ENCODE peak calls at places on chromosomes 13 and 19, in eight cellular contexts. One of them, this sample, is unnamed.
A peak's percentile ranks its signal among the peaks of the same experiment; 100 is the strongest.

GRCh38 chr19:43777163-43777700 is 3.5 kb downstream of the KCNN4 start:
- DNase-seq in cardiac fibroblast: peak; percentile 35
- DNase-seq in K562: peak; percentile 39
- DNase-seq in heart left ventricle: no peak
- DNase-seq in WERI-Rb-1: no peak
- DNase-seq in mucosa of descending colon: no peak
- DNase-seq in cardiac muscle cell: no peak
- DNase-seq in GM12865: peak; percentile 74
- DNase-seq in this sample: no peak

GRCh38 chr13:44523176-44524017 is 52.7 kb downstream of the TSC22D1 start:
- DNase-seq in K562: no peak
- DNase-seq in mucosa of descending colon: no peak
- DNase-seq in cardiac muscle cell: peak; percentile 13
- DNase-seq in cardiac fibroblast: peak; percentile 84
- DNase-seq in heart left ventricle: no peak
- DNase-seq in GM12865: peak; percentile 16
- DNase-seq in WERI-Rb-1: no peak
- DNase-seq in this sample: peak; percentile 71

GRCh38 chr19:50046649-50047503 is 21.1 kb downstream of the ZNF473 start:
- DNase-seq in WERI-Rb-1: peak; percentile 49
- DNase-seq in cardiac muscle cell: peak; percentile 2
- DNase-seq in cardiac fibroblast: peak; percentile 28
- DNase-seq in GM12865: no peak
- DNase-seq in heart left ventricle: no peak
- DNase-seq in mucosa of descending colon: peak; percentile 48
- DNase-seq in K562: peak; percentile 50
- DNase-seq in this sample: peak; percentile 21

GRCh38 chr13:36344886-36345437 is 1.2 kb downstream of the SPART start:
- DNase-seq in WERI-Rb-1: no peak
- DNase-seq in mucosa of descending colon: no peak
- DNase-seq in cardiac fibroblast: peak; percentile 35
- DNase-seq in heart left ventricle: no peak
- DNase-seq in cardiac muscle cell: peak; percentile 3
- DNase-seq in K562: no peak
- DNase-seq in GM12865: peak; percentile 62
- DNase-seq in this sample: no peak

GRCh38 chr19:49109569-49110233 is 4.5 kb upstream of the LIN7B start:
- DNase-seq in cardiac fibroblast: no peak
- DNase-seq in cardiac muscle cell: no peak
- DNase-seq in heart left ventricle: no peak
- DNase-seq in mucosa of descending colon: no peak
- DNase-seq in GM12865: no peak
- DNase-seq in WERI-Rb-1: no peak
- DNase-seq in K562: no peak
- DNase-seq in this sample: no peak

GRCh38 chr19:53892981-53893325 is 11.0 kb downstream of the PRKCG start:
- DNase-seq in GM12865: no peak
- DNase-seq in K562: peak; percentile 49
- DNase-seq in mucosa of descending colon: no peak
- DNase-seq in WERI-Rb-1: peak; percentile 39
- DNase-seq in cardiac fibroblast: no peak
- DNase-seq in heart left ventricle: no peak
- DNase-seq in cardiac muscle cell: no peak
- DNase-seq in this sample: no peak

GRCh38 chr19:55132453-55133129 is 15.2 kb upstream of the PPP1R12C start:
- DNase-seq in WERI-Rb-1: no peak
- DNase-seq in heart left ventricle: no peak
- DNase-seq in K562: no peak
- DNase-seq in GM12865: no peak
- DNase-seq in mucosa of descending colon: peak; percentile 33
- DNase-seq in cardiac fibroblast: no peak
- DNase-seq in cardiac muscle cell: no peak
- DNase-seq in this sample: no peak

GRCh38 chr19:33226550-33227241 is 1.0 kb upstream of the SLC7A10 start:
- DNase-seq in cardiac muscle cell: no peak
- DNase-seq in GM12865: no peak
- DNase-seq in heart left ventricle: no peak
- DNase-seq in K562: no peak
- DNase-seq in WERI-Rb-1: peak; percentile 79
- DNase-seq in cardiac fibroblast: no peak
- DNase-seq in mucosa of descending colon: peak; percentile 60
- DNase-seq in this sample: peak; percentile 44

GRCh38 chr19:7602240-7602934 is 6.7 kb downstream of the CAMSAP3 start:
- DNase-seq in K562: peak; percentile 6
- DNase-seq in GM12865: no peak
- DNase-seq in WERI-Rb-1: no peak
- DNase-seq in cardiac fibroblast: no peak
- DNase-seq in cardiac muscle cell: no peak
- DNase-seq in mucosa of descending colon: no peak
- DNase-seq in heart left ventricle: no peak
- DNase-seq in this sample: peak; percentile 8

GRCh38 chr13:32903720-32904119 is 112.5 kb upstream of the KL start:
- DNase-seq in K562: no peak
- DNase-seq in GM12865: no peak
- DNase-seq in cardiac fibroblast: no peak
- DNase-seq in mucosa of descending colon: no peak
- DNase-seq in WERI-Rb-1: no peak
- DNase-seq in cardiac muscle cell: no peak
- DNase-seq in heart left ventricle: peak; percentile 30
- DNase-seq in this sample: no peak

GRCh38 chr19:35299523-35300339 is 7.8 kb downstream of the MAG start:
- DNase-seq in cardiac muscle cell: peak; percentile 37
- DNase-seq in mucosa of descending colon: no peak
- DNase-seq in K562: peak; percentile 99
- DNase-seq in heart left ventricle: no peak
- DNase-seq in WERI-Rb-1: no peak
- DNase-seq in cardiac fibroblast: no peak
- DNase-seq in GM12865: no peak
- DNase-seq in this sample: no peak

GRCh38 chr13:32811297-32811800 is 204.9 kb upstream of the KL start:
- DNase-seq in GM12865: peak; percentile 69
- DNase-seq in WERI-Rb-1: no peak
- DNase-seq in cardiac muscle cell: no peak
- DNase-seq in heart left ventricle: no peak
- DNase-seq in K562: no peak
- DNase-seq in cardiac fibroblast: no peak
- DNase-seq in mucosa of descending colon: peak; percentile 46
- DNase-seq in this sample: peak; percentile 68

GRCh38 chr19:44552324-44552723 is 22.8 kb upstream of the CEACAM20 start:
- DNase-seq in cardiac fibroblast: peak; percentile 53
- DNase-seq in cardiac muscle cell: peak; percentile 14
- DNase-seq in WERI-Rb-1: peak; percentile 60
- DNase-seq in K562: peak; percentile 71
- DNase-seq in heart left ventricle: no peak
- DNase-seq in GM12865: peak; percentile 21
- DNase-seq in mucosa of descending colon: peak; percentile 62
- DNase-seq in this sample: peak; percentile 18

GRCh38 chr13:81473366-81473899 is 1132.5 kb upstream of the SPRY2 start:
- DNase-seq in GM12865: no peak
- DNase-seq in cardiac muscle cell: no peak
- DNase-seq in cardiac fibroblast: no peak
- DNase-seq in heart left ventricle: no peak
- DNase-seq in K562: no peak
- DNase-seq in WERI-Rb-1: no peak
- DNase-seq in mucosa of descending colon: no peak
- DNase-seq in this sample: no peak

GRCh38 chr19:31340059-31341025 is 8.9 kb downstream of the TSHZ3 start:
- DNase-seq in cardiac muscle cell: no peak
- DNase-seq in GM12865: no peak
- DNase-seq in cardiac fibroblast: no peak
- DNase-seq in WERI-Rb-1: no peak
- DNase-seq in K562: no peak
- DNase-seq in mucosa of descending colon: no peak
- DNase-seq in heart left ventricle: no peak
- DNase-seq in this sample: peak; percentile 87

GRCh38 chr13:77810891-77811290 is 107.7 kb downstream of the EDNRB start:
- DNase-seq in WERI-Rb-1: no peak
- DNase-seq in cardiac muscle cell: no peak
- DNase-seq in cardiac fibroblast: no peak
- DNase-seq in mucosa of descending colon: no peak
- DNase-seq in GM12865: no peak
- DNase-seq in heart left ventricle: no peak
- DNase-seq in K562: no peak
- DNase-seq in this sample: no peak

GRCh38 chr13:39047560-39047959 is 9.3 kb downstream of the NHLRC3 start:
- DNase-seq in cardiac fibroblast: no peak
- DNase-seq in cardiac muscle cell: no peak
- DNase-seq in mucosa of descending colon: no peak
- DNase-seq in GM12865: no peak
- DNase-seq in heart left ventricle: no peak
- DNase-seq in WERI-Rb-1: peak; percentile 9
- DNase-seq in K562: peak; percentile 14
- DNase-seq in this sample: no peak
- TF ChIP-seq CTCF in cardiac fibroblast: no peak
- TF ChIP-seq CTCF in cardiac muscle cell: no peak
- TF ChIP-seq CTCF in mucosa of descending colon: no peak
- TF ChIP-seq CTCF in GM12865: no peak
- TF ChIP-seq CTCF in heart left ventricle: no peak
- TF ChIP-seq CTCF in WERI-Rb-1: no peak
- TF ChIP-seq CTCF in K562: no peak
- TF ChIP-seq CTCF in this sample: peak; percentile 10

DNA sequence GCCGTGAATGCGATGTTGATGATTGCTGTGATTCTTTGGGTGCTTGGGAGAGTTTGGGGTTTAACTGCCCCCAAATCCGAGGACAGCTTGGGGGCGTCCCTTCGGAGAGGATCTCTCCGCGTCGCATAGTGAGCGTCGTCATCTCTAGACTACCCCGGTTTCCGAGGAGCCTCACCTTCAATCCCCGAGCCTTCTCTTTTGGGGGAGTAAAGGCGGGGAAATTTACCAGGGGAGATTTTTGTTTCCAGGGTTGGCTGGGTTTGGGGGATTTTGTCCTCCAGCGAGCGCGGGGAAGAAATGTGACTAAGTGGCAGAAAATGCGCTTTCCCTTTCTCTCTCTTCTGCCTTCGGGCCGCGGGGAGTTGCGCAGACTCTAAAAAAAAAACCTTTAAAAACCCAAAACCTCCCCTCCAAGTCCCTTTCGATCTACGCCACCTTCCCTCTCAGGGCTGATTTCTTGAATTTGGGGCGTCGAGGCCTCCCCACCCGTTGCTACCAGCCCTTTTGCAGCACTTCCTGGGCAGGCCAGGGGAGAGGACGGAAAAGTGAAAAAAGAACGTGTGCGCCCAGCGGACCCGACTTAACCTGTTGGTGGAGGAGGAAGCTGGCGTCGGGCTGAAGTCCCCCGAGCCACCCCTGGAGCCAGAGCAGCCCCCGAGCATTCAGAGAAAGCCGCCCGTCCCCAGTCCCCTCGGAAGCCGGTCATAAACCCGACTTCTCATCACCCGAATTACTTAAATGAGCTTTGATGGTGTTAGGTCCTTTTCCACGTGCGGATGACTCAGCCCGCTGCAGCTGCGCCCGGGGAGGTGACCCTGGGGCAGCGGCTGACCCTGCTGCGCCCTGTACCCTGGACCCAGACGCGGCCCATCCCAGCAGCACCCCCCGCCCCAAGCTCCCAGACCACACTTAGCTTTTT is 17.7 kb downstream of the NFIX start:
- DNase-seq in GM12865: peak; percentile 35
- DNase-seq in mucosa of descending colon: peak; percentile 73
- DNase-seq in WERI-Rb-1: peak; percentile 50
- DNase-seq in cardiac fibroblast: peak; percentile 76
- DNase-seq in K562: peak; percentile 65
- DNase-seq in heart left ventricle: no peak
- DNase-seq in cardiac muscle cell: no peak
- DNase-seq in this sample: peak; percentile 92
- H3K4me3 ChIP-seq in GM12865: peak overlapping the region; percentile 35
- H3K4me3 ChIP-seq in mucosa of descending colon: no peak overlapping the region
- H3K4me3 ChIP-seq in WERI-Rb-1: peak overlapping the region; percentile 59
- H3K4me3 ChIP-seq in cardiac fibroblast: peak overlapping the region; percentile 22
- H3K4me3 ChIP-seq in K562: no peak overlapping the region
- H3K4me3 ChIP-seq in heart left ventricle: peak overlapping the region; percentile 35
- H3K4me3 ChIP-seq in cardiac muscle cell: no peak overlapping the region
- H3K4me3 ChIP-seq in this sample: peak overlapping the region; percentile 53

DNA sequence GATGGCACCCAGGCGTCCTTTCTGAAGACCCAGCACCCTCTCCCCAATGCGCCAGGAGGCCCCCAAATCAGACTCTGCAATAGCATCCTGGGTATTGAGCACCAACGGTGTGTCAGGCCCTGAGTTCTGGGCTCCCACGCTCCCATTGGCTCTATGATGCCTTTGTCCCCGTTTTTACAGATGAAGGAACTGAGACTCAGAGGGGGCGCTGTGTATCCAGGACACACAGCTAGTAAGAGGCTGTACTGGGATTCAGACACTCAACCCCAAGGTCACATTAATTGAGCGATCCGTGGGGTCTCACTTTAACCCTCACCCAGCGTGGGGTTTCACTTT is 42.5 kb downstream of the CYP4F22 start:
- DNase-seq in heart left ventricle: no peak
- DNase-seq in GM12865: no peak
- DNase-seq in cardiac fibroblast: no peak
- DNase-seq in cardiac muscle cell: no peak
- DNase-seq in mucosa of descending colon: no peak
- DNase-seq in K562: peak; percentile 22
- DNase-seq in WERI-Rb-1: no peak
- DNase-seq in this sample: no peak
- TF ChIP-seq CTCF in heart left ventricle: no peak
- TF ChIP-seq CTCF in GM12865: no peak
- TF ChIP-seq CTCF in cardiac fibroblast: no peak
- TF ChIP-seq CTCF in cardiac muscle cell: peak; percentile 23
- TF ChIP-seq CTCF in mucosa of descending colon: no peak
- TF ChIP-seq CTCF in K562: no peak
- TF ChIP-seq CTCF in WERI-Rb-1: peak; percentile 3
- TF ChIP-seq CTCF in this sample: no peak

DNA sequence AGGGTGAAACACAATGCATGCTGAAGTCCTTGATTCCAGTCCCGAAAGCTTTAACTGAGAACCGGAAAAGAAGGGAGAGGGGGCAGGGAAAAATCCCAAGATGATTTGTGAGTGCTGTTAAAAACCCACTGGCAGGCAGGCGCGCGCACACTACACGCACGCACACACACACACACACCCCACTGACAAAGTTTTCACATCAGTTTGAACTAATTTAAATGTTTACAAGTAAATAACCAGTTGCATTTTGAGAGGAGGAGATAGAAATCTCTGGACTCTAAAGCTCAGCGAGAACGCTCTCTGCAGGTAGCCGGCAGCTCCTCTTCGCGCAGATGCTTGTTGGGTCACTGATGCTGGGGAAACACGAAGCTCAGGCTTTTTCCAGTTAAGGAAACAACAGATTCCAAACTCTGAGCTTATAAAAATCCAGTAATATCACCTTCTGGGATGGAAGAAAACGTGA is 818 bp upstream of the SLITRK1 start:
- DNase-seq in K562: no peak
- DNase-seq in WERI-Rb-1: no peak
- DNase-seq in cardiac fibroblast: no peak
- DNase-seq in cardiac muscle cell: no peak
- DNase-seq in mucosa of descending colon: no peak
- DNase-seq in heart left ventricle: no peak
- DNase-seq in GM12865: no peak
- DNase-seq in this sample: no peak
- H3K4me3 ChIP-seq in K562: no peak overlapping the region
- H3K4me3 ChIP-seq in WERI-Rb-1: peak overlapping the region; percentile 71
- H3K4me3 ChIP-seq in cardiac fibroblast: no peak overlapping the region
- H3K4me3 ChIP-seq in cardiac muscle cell: no peak overlapping the region
- H3K4me3 ChIP-seq in mucosa of descending colon: no peak overlapping the region
- H3K4me3 ChIP-seq in heart left ventricle: no peak overlapping the region
- H3K4me3 ChIP-seq in GM12865: no peak overlapping the region
- H3K4me3 ChIP-seq in this sample: no peak overlapping the region

GRCh38 chr13:85864963-85865530 is 65.8 kb upstream of the SLITRK6 start:
- DNase-seq in WERI-Rb-1: peak; percentile 67
- DNase-seq in GM12865: peak; percentile 2
- DNase-seq in cardiac fibroblast: peak; percentile 1
- DNase-seq in cardiac muscle cell: peak; percentile 35
- DNase-seq in heart left ventricle: no peak
- DNase-seq in mucosa of descending colon: no peak
- DNase-seq in K562: no peak
- DNase-seq in this sample: no peak
- TF ChIP-seq CTCF in WERI-Rb-1: peak; percentile 80
- TF ChIP-seq CTCF in GM12865: peak; percentile 27
- TF ChIP-seq CTCF in cardiac fibroblast: peak; percentile 8
- TF ChIP-seq CTCF in cardiac muscle cell: no peak
- TF ChIP-seq CTCF in heart left ventricle: no peak
- TF ChIP-seq CTCF in mucosa of descending colon: no peak
- TF ChIP-seq CTCF in K562: no peak
- TF ChIP-seq CTCF in this sample: peak; percentile 11

This sample was measured in fibroblast of villous mesenchyme.